ENCODE peak calls at places on chromosomes 6 and 20, in six cellular contexts. Q, H, R, V, M and W are unnamed samples.

GRCh38 chr20:53901064-53901463 is 169.3 kb downstream of the BCAS1 start:
- DNase-seq in Q (no peak), H (no peak), R (no peak), V (peak; percentile 72), M (no peak), W (no peak)

GRCh38 chr6:89071036-89071435 is 9.5 kb upstream of the PNRC1 start:
- DNase-seq in Q (no peak), H (no peak), R (no peak), V (no peak), M (no peak), W (no peak)

GRCh38 chr6:164749126-164749758 is 560.2 kb downstream of the C6orf118 start:
- DNase-seq in Q (no peak), H (no peak), R (no peak), V (no peak), M (no peak), W (peak; percentile 12)

GRCh38 chr20:24018796-24019195 is 30.2 kb upstream of the GGTLC1 start:
- DNase-seq in Q (no peak), H (no peak), R (no peak), V (no peak), M (peak; percentile 16), W (no peak)

GRCh38 chr20:62715201-62715600 is 6.6 kb downstream of the NTSR1 start:
- DNase-seq in Q (no peak), H (peak; percentile 34), R (no peak), V (no peak), M (no peak), W (no peak)

GRCh38 chr6:36120539-36120938 is 9.8 kb upstream of the MAPK13 start:
- DNase-seq in Q (peak; percentile 47), H (no peak), R (no peak), V (no peak), M (no peak), W (no peak)

GRCh38 chr6:101776919-101777350 is 383.4 kb downstream of the GRIK2 start:
- DNase-seq in Q (no peak), H (no peak), R (no peak), V (no peak), M (peak; percentile 58), W (no peak)

GRCh38 chr20:55269913-55270312 is 735.4 kb downstream of the CBLN4 start:
- DNase-seq in Q (no peak), H (no peak), R (no peak), V (no peak), M (no peak), W (no peak)

GRCh38 chr20:49132995-49133451 is 55.1 kb downstream of the STAU1 start:
- DNase-seq in Q (no peak), H (no peak), R (peak; percentile 84), V (peak; percentile 79), M (peak; percentile 74), W (no peak)

GRCh38 chr20:43895235-43895634 is 19.4 kb upstream of the TOX2 start:
- DNase-seq in Q (no peak), H (no peak), R (no peak), V (peak; percentile 30), M (no peak), W (no peak)

GRCh38 chr6:113859349-113860164 is 2.4 kb downstream of the MARCKS start:
- DNase-seq in Q (no peak), H (peak; percentile 85), R (peak; percentile 55), V (peak; percentile 26), M (peak; percentile 56), W (peak; percentile 48)

GRCh38 chr6:70706491-70707123 is 38.9 kb downstream of the SMAP1 start:
- DNase-seq in Q (no peak), H (no peak), R (peak; percentile 77), V (peak; percentile 58), M (peak; percentile 49), W (no peak)

GRCh38 chr6:89506716-89507597 is 74.0 kb downstream of the ANKRD6 start:
- DNase-seq in Q (no peak), H (no peak), R (no peak), V (no peak), M (no peak), W (no peak)

GRCh38 chr6:36545767-36546663 is 1.3 kb downstream of the STK38 start:
- DNase-seq in Q (no peak), H (no peak), R (peak; percentile 34), V (peak; percentile 31), M (peak; percentile 15), W (no peak)

GRCh38 chr6:10258341-10258740 is 156.5 kb downstream of the TFAP2A start:
- DNase-seq in Q (no peak), H (no peak), R (no peak), V (no peak), M (no peak), W (no peak)

GRCh38 chr6:22444335-22444734 is 125.0 kb upstream of the HDGFL1 start:
- DNase-seq in Q (no peak), H (no peak), R (peak; percentile 8), V (peak; percentile 29), M (no peak), W (peak; percentile 25)

GRCh38 chr6:38352636-38353035 is 287.1 kb downstream of the BTBD9 start:
- DNase-seq in Q (no peak), H (no peak), R (no peak), V (peak; percentile 47), M (no peak), W (no peak)

GRCh38 chr20:10649080-10649816 is 24.6 kb downstream of the JAG1 start:
- DNase-seq in Q (no peak), H (no peak), R (no peak), V (no peak), M (no peak), W (no peak)

GRCh38 chr20:46838002-46838401 is 56.6 kb upstream of the EYA2 start:
- DNase-seq in Q (no peak), H (no peak), R (no peak), V (no peak), M (peak; percentile 11), W (no peak)

GRCh38 chr6:21653902-21654301 is 60.4 kb downstream of the SOX4 start:
- DNase-seq in Q (no peak), H (no peak), R (no peak), V (no peak), M (peak; percentile 13), W (no peak)

GRCh38 chr20:21520702-21521595 is 7.1 kb upstream of the NKX2-2 start:
- DNase-seq in Q (no peak), H (no peak), R (no peak), V (no peak), M (peak; percentile 88), W (no peak)

GRCh38 chr20:21523895-21524294 is 10.0 kb upstream of the NKX2-2 start:
- DNase-seq in Q (no peak), H (no peak), R (no peak), V (no peak), M (no peak), W (no peak)

GRCh38 chr20:21523398-21523868 is 9.6 kb upstream of the NKX2-2 start:
- DNase-seq in Q (no peak), H (no peak), R (no peak), V (no peak), M (no peak), W (no peak)

GRCh38 chr20:21521596-21522478 is 8.0 kb upstream of the NKX2-2 start:
- DNase-seq in Q (no peak), H (no peak), R (no peak), V (no peak), M (peak; percentile 67), W (no peak)

DNA sequence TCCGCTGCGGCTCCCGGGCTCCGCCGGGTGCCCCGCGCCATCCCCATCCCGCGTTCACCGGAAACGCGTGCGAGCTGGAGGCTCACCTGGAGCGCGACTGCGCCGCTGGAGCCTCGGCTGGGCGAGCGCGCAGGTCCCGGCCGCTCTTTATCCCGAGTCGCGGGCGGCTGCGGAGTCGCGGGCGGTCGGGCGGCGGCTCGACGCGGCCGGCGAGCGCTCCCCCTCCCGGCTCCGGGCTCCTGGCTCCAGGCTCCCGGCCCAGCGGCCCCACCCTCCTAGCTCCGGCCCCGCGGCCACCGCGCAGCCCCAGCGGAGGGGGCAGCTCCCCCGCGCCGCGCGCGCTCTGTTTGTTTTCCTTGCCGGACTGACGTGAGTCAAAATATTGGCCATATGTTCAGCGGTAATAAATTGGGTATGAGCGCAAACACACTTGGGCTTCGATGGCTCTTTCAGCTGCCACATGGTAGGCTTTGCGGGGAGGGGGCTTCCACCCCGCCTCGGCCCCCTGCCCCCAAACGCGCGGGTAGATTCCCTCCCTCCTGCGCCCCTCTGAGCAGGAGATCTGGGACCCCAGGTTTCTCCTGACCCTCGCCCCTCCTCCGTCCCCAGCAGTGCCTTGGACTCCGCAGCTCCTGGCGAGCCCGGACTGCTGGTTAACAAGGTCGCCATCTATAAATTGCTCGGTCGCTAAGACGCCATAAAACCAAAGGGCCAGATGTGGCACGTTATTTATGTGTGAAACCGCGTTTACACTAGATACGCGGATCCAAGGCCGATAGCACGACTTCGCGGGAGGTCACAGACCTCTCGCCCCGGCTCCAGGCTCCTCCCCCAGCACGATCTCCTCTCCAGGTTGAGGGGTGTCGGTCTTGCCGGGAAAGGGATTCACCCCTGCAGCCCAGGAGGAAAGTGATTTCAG is 8.9 kb upstream of the NKX2-2 start:
- DNase-seq in Q (no peak), H (no peak), R (no peak), V (no peak), M (peak; percentile 76), W (no peak)
- H3K4me3 ChIP-seq in Q (no peak overlapping the region), H (peak overlapping the region; percentile 20), R (no peak overlapping the region), V (no peak overlapping the region), M (peak overlapping the region; percentile 52), W (peak overlapping the region; percentile 22)

GRCh38 chr6:43938178-43939101 is 168.4 kb downstream of the VEGFA start:
- DNase-seq in Q (no peak), H (no peak), R (no peak), V (no peak), M (no peak), W (no peak)

GRCh38 chr6:43939281-43940070 is 169.5 kb downstream of the VEGFA start:
- DNase-seq in Q (no peak), H (no peak), R (no peak), V (no peak), M (no peak), W (peak; percentile 3)

GRCh38 chr6:43941174-43941573 is 171.2 kb downstream of the VEGFA start:
- DNase-seq in Q (no peak), H (no peak), R (no peak), V (no peak), M (no peak), W (no peak)

GRCh38 chr6:43940393-43941087 is 170.5 kb downstream of the VEGFA start:
- DNase-seq in Q (no peak), H (no peak), R (no peak), V (no peak), M (no peak), W (no peak)

GRCh38 chr6:43940071-43940392 is 170.0 kb downstream of the VEGFA start:
- DNase-seq in Q (no peak), H (no peak), R (no peak), V (no peak), M (no peak), W (peak; percentile 2)
- H3K4me1 ChIP-seq in Q (peaks cover 4% of the 10 kb centered on the region), H (no peaks in the 10 kb centered on the region), R (no peaks in the 10 kb centered on the region), V (no peaks in the 10 kb centered on the region), M (peaks cover 11% of the 10 kb centered on the region), W (peaks cover 18% of the 10 kb centered on the region)

DNA sequence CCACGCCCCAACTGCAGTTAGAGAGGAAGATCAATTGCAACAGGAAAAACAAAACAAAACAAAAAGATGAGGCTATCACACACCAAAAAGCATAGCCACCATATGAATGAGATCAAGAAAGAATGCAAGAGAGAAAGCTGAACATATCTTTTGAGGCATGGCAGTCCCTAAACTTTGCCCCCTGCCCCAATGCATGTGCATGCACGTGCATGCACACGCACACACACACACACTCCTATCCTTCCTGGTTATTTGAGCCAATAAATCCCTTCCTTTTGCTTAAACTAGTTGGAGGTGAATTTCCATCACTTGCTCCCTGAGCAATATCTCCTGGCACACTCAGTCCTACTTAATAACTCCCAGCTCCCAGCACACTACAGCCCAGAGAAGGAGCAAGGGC is 48.6 kb upstream of the FOXP4 start:
- DNase-seq in Q (no peak), H (no peak), R (no peak), V (no peak), M (no peak), W (no peak)
- H3K27me3 ChIP-seq in Q (no peaks in the 10 kb centered on the region), H (no peaks in the 10 kb centered on the region), R (peaks cover 13% of the 10 kb centered on the region), V (peaks cover 48% of the 10 kb centered on the region), M (peaks cover 92% of the 10 kb centered on the region), W (no peaks in the 10 kb centered on the region)

GRCh38 chr6:147201885-147202515 is 2.2 kb upstream of the STXBP5 start:
- DNase-seq in Q (peak; percentile 36), H (no peak), R (peak; percentile 45), V (peak; percentile 21), M (peak; percentile 38), W (no peak)
- H3K4me3 ChIP-seq in Q (no peak overlapping the region), H (peak overlapping the region; percentile 85), R (peak overlapping the region; percentile 85), V (peak overlapping the region; percentile 13), M (peak overlapping the region; percentile 65), W (peak overlapping the region; percentile 36)